ENCODE peak calls at places on chromosome 16, in six cellular contexts. Q is H9, B is IMR-90, A is H1, L is neuronal stem cell, M is trophoblast cell. H is an unnamed sample.

GRCh38 chr16:80518436-80518835 is 22.4 kb upstream of the DYNLRB2 start:
- DNase-seq in Q (no peak), B (peak), A (no peak), L (no peak), M (no peak), H (peak)

GRCh38 chr16:3881499-3881995 is 1.0 kb upstream of the CREBBP start:
- DNase-seq in Q (peak), B (no peak), A (no peak), L (no peak), M (no peak), H (peak)

GRCh38 chr16:5003828-5004227 is 29.9 kb downstream of the NAGPA start:
- DNase-seq in Q (no peak), B (no peak), A (no peak), L (no peak), M (no peak), H (no peak)

GRCh38 chr16:24838554-24839266 is 7.1 kb upstream of the SLC5A11 start:
- DNase-seq in Q (no peak), B (peak), A (no peak), L (no peak), M (no peak), H (no peak)

GRCh38 chr16:17211797-17212196 is 259.0 kb downstream of the XYLT1 start:
- DNase-seq in Q (peak), B (no peak), A (no peak), L (peak), M (peak), H (peak)

GRCh38 chr16:86573215-86573614 is 5.1 kb upstream of the FOXL1 start:
- DNase-seq in Q (peak), B (no peak), A (no peak), L (no peak), M (no peak), H (peak)

GRCh38 chr16:26830716-26831115 is 236.0 kb upstream of the C16orf82 start:
- DNase-seq in Q (no peak), B (no peak), A (no peak), L (no peak), M (no peak), H (peak)

GRCh38 chr16:303760-304505 is 21.0 kb downstream of the PDIA2 start:
- DNase-seq in Q (no peak), B (no peak), A (no peak), L (no peak), M (peak), H (no peak)

DNA sequence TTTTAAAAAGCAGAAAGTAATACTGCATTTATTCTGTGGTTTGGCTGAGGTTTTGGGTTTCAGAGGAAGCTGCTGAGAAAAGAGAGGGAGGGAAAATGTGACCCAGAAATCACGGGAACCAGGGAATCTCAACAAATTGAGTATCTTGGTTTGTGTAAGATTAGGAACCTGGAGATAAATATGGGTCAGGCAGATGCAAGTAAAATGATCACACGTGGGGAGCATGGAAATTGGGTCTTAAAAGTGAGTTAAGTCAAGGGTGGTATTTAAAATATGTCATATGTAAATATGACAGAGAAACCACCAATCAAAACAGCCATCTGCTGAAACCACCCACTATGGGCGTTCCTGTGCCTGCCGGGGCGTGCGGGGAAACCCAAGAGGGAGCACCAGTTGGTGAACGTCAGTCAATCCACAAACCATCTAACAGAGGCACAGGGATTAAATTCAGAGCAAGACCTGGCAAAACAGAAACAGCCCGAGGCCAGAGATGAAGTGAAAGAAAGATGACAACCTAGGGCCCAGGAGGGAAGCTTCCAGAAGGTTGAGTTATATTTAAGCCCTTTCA is 33.4 kb downstream of the CDH13 start:
- DNase-seq in Q (peak), B (peak), A (no peak), L (no peak), M (no peak), H (no peak)
- H3K18ac ChIP-seq in Q (no peak), B (no peak), A (no peak), L (no peak), M (no peak), H (peak)

DNA sequence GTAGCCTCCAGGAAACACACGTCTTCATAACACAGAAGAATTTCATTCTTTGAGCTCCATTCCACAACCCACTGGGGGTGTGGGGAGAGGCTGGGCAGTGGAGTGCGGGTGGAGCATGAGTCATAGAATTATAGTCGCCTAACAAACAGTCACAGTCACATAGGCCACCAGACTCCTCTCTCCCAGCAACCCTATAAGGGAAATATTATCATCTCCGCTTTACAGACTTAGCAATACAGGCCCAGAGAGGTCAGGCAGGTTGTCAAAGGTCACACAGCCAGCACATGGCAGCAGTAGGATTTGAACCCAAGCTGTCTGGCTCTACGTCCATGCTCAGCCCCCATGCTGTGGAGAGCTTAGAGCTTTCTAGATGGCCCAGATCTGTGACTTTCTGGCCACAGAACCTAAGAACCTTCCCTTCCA is 10.6 kb upstream of the LITAF start:
- DNase-seq in Q (no peak), B (no peak), A (no peak), L (no peak), M (peak), H (no peak)
- H3K18ac ChIP-seq in Q (no peak), B (peak), A (peak), L (no peak), M (no peak), H (no peak)

GRCh38 chr16:85350973-85351372 is 238.7 kb upstream of the CIBAR2 start:
- DNase-seq in Q (no peak), B (peak), A (no peak), L (no peak), M (no peak), H (no peak)

GRCh38 chr16:85353013-85353412 is 240.7 kb upstream of the CIBAR2 start:
- DNase-seq in Q (no peak), B (no peak), A (no peak), L (no peak), M (no peak), H (no peak)

GRCh38 chr16:85353839-85354622 is 241.8 kb upstream of the CIBAR2 start:
- DNase-seq in Q (no peak), B (no peak), A (no peak), L (no peak), M (peak), H (no peak)

GRCh38 chr16:85350146-85350728 is 238.0 kb upstream of the CIBAR2 start:
- DNase-seq in Q (no peak), B (no peak), A (no peak), L (no peak), M (no peak), H (no peak)

GRCh38 chr16:85352221-85352620 is 239.9 kb upstream of the CIBAR2 start:
- DNase-seq in Q (no peak), B (no peak), A (no peak), L (no peak), M (no peak), H (no peak)
- H3K18ac ChIP-seq in Q (no peak), B (no peak), A (peak), L (no peak), M (peak), H (no peak)

GRCh38 chr16:67666538-67667433 is at the start of the genes C16orf86 and ENKD1:
- DNase-seq in Q (peak), B (peak), A (no peak), L (peak), M (peak), H (peak)
- H3K18ac ChIP-seq in Q (no peak), B (peak), A (peak), L (peak), M (peak), H (peak)

DNA sequence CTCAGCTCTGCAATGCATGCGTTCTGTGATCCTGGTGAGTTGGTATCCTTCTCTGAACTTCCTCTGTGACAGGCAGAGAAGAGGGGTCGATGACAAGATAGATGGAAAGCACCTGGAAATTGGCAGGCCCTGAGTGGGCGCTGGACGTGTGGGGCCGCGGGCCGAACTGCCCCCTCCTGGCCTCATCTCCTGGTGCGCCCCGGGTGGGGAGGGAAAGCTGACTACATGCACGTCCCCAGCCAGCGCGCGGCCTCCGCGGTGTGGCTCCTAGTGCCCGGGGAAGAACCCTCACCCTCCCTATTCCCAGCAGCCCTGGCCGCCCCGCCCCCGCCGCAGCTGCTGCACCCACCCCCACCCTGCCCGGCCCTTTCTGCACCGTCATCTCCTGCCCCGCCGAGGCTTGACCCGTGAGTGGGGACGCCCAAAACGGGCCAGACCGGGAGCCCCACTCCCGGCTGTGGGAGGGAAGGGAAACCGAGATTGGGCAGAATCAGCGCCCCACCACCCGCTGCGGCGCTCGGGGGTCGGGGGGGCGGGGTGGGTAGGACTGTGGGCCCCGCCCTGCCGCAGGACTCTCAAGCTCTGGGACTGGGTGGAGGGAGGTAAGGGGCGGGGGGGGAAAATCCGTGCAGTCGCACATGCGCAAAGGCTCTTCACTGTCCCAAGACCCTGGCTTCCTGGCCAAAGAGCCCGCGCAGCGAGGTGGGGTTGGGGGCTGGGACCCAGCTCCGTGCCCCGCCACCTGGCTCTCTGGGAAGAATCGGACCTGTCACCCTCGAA is at the start of gene NOL3:
- DNase-seq in Q (peak), B (peak), A (no peak), L (no peak), M (peak), H (peak)
- H3K18ac ChIP-seq in Q (no peak), B (peak), A (peak), L (peak), M (peak), H (peak)

DNA sequence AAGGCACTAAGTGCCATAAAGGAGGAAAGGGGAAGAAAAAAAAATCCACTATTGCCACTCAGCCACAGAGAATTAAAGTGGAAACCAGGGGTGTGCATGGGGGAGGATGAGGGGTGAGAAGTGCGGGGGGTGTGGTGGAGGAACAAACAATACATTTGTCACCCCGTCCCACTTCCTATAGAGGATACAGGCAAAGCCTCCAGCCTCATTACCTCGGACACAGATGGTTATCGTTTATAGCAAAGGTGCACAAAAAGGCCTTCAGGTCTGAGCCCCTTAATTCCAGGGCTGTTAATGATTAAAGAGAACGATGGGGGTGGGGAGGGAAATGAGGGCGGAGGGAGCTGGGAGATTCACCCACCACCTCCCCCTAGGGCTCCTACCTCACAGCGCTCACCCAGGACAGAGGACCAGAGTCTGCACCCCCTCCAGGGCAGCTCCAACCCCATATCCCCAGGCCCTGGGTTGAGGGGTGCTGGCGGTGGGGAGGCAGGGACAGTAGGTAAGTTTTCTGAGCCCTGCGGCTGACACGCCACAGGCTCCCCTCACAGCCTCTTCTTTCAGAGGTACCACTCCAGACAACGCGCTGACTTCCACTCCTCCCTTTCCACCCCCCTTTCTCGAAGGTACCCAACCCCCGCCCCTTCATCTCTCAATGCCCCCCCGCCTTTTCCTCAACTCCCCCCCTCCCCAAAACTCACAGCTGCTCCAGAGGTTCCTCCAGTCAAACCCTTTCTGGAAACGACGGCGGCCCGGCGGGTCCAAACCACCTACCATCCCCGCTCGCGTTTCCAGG is 457 bp downstream of the DCUN1D3 start:
- DNase-seq in Q (no peak), B (no peak), A (no peak), L (peak), M (peak), H (peak)
- H3K18ac ChIP-seq in Q (peak), B (peak), A (peak), L (peak), M (peak), H (peak)